ENCODE peak calls at places on chromosomes 16 and 17, in seven cellular contexts. C, B, R, P, K, W and Q are unnamed samples.
A peak's percentile ranks its signal among the peaks of the same experiment; 100 is the strongest.

GRCh38 chr17:69763503-69763902 is 311.5 kb upstream of the KCNJ16 start:
- DNase-seq in C (no peak), B (no peak), R (no peak), P (no peak), K (no peak), W (peak; percentile 53), Q (peak; percentile 69)

GRCh38 chr17:81433656-81434055 is 38.4 kb downstream of the BAHCC1 start:
- DNase-seq in C (no peak), B (no peak), R (no peak), P (no peak), K (no peak), W (no peak), Q (no peak)

GRCh38 chr16:31460582-31461002 is 1.3 kb downstream of the ARMC5 start:
- DNase-seq in C (no peak), B (peak; percentile 74), R (no peak), P (peak; percentile 25), K (peak; percentile 53), W (peak; percentile 74), Q (peak; percentile 68)

GRCh38 chr16:12062343-12063003 is 85.9 kb downstream of the SNX29 start:
- DNase-seq in C (peak; percentile 13), B (no peak), R (peak; percentile 97), P (peak; percentile 90), K (no peak), W (peak; percentile 94), Q (no peak)

GRCh38 chr16:88633684-88634140 is 4.7 kb upstream of the IL17C start:
- DNase-seq in C (no peak), B (peak; percentile 78), R (peak; percentile 37), P (no peak), K (no peak), W (peak; percentile 30), Q (no peak)

GRCh38 chr16:64738321-64738960 is 383.4 kb downstream of the CDH11 start:
- DNase-seq in C (no peak), B (no peak), R (no peak), P (no peak), K (no peak), W (peak; percentile 80), Q (no peak)

GRCh38 chr16:77195411-77195810 is 3.8 kb upstream of the SYCE1L start:
- DNase-seq in C (no peak), B (no peak), R (no peak), P (no peak), K (no peak), W (no peak), Q (no peak)

GRCh38 chr17:83062011-83062817 is 17.2 kb upstream of the METRNL start:
- DNase-seq in C (no peak), B (no peak), R (peak; percentile 9), P (peak; percentile 26), K (no peak), W (no peak), Q (peak; percentile 49)

GRCh38 chr17:69547947-69548346 is 133.4 kb downstream of the MAP2K6 start:
- DNase-seq in C (no peak), B (no peak), R (no peak), P (no peak), K (no peak), W (no peak), Q (no peak)

GRCh38 chr16:86566966-86567700 is 504 bp downstream of the FOXC2 start:
- DNase-seq in C (no peak), B (peak; percentile 37), R (no peak), P (peak; percentile 57), K (no peak), W (peak; percentile 86), Q (peak; percentile 90)

GRCh38 chr17:61672140-61672539 is 81.1 kb upstream of the NACA2 start:
- DNase-seq in C (no peak), B (no peak), R (no peak), P (no peak), K (no peak), W (no peak), Q (no peak)

GRCh38 chr16:30874821-30875717 is 18.8 kb downstream of the BCL7C start:
- DNase-seq in C (peak; percentile 87), B (peak; percentile 94), R (peak; percentile 85), P (peak; percentile 96), K (peak; percentile 88), W (peak; percentile 90), Q (peak; percentile 87)

GRCh38 chr16:11992008-11992584 is 15.6 kb downstream of the SNX29 start:
- DNase-seq in C (no peak), B (no peak), R (no peak), P (no peak), K (no peak), W (no peak), Q (no peak)

GRCh38 chr17:10018461-10018891 is 113.4 kb upstream of the RCVRN start:
- DNase-seq in C (no peak), B (no peak), R (no peak), P (no peak), K (no peak), W (no peak), Q (no peak)

GRCh38 chr16:11306381-11306780 is 25.3 kb upstream of the PRM1 start:
- DNase-seq in C (no peak), B (no peak), R (no peak), P (no peak), K (no peak), W (no peak), Q (no peak)

GRCh38 chr17:35645923-35646322 is 58.8 kb downstream of the AP2B1 start:
- DNase-seq in C (no peak), B (no peak), R (no peak), P (no peak), K (no peak), W (no peak), Q (peak; percentile 4)

GRCh38 chr16:4922721-4923342 is 14.1 kb downstream of the PPL start:
- DNase-seq in C (no peak), B (no peak), R (no peak), P (no peak), K (no peak), W (no peak), Q (no peak)

GRCh38 chr16:27974896-27975540 is 88.5 kb downstream of the GSG1L start:
- DNase-seq in C (no peak), B (no peak), R (no peak), P (no peak), K (no peak), W (no peak), Q (no peak)

GRCh38 chr17:44118427-44119050 is 4.9 kb downstream of the HDAC5 start:
- DNase-seq in C (no peak), B (no peak), R (no peak), P (no peak), K (no peak), W (no peak), Q (no peak)

GRCh38 chr16:30541502-30542329 is 7.1 kb upstream of the ZNF747 start:
- DNase-seq in C (no peak), B (no peak), R (no peak), P (no peak), K (no peak), W (peak; percentile 79), Q (no peak)

GRCh38 chr16:28063047-28063521 is 430 bp downstream of the GSG1L start:
- DNase-seq in C (no peak), B (no peak), R (no peak), P (no peak), K (no peak), W (peak; percentile 12), Q (no peak)

GRCh38 chr17:71208111-71208704 is 912.6 kb upstream of the SOX9 start:
- DNase-seq in C (no peak), B (no peak), R (no peak), P (no peak), K (no peak), W (peak; percentile 49), Q (no peak)

GRCh38 chr16:88967800-88968588 is 9.0 kb downstream of the CBFA2T3 start:
- DNase-seq in C (no peak), B (no peak), R (no peak), P (peak; percentile 32), K (peak; percentile 8), W (no peak), Q (no peak)

GRCh38 chr17:44829558-44830358 is at the start of gene GJC1:
- DNase-seq in C (no peak), B (peak; percentile 22), R (no peak), P (peak; percentile 57), K (peak; percentile 7), W (peak; percentile 28), Q (peak; percentile 79)

GRCh38 chr16:54489225-54489781 is 202.7 kb upstream of the IRX3 start:
- DNase-seq in C (no peak), B (no peak), R (no peak), P (no peak), K (no peak), W (peak; percentile 38), Q (no peak)